ENCODE peak calls at places on chromosomes 6 and 20, in four cellular contexts. U is left ventricle myocardium inferior, E is ascending aorta, A is tibial artery. C is an unnamed sample. For H3K4me1 and H3K9me3, the result is how much of the 10 kb centered on the place peaks cover.

GRCh38 chr20:2973574-2973973 is 69.8 kb upstream of the GNRH2 start:
- DNase-seq in U (no peak), E (no peak), A (no peak), C (no peak)

GRCh38 chr6:3906191-3907019 is 57.2 kb downstream of the FAM50B start:
- DNase-seq in U (peak), E (peak), A (no peak), C (no peak)

GRCh38 chr20:37407117-37407566 is 61.2 kb downstream of the SRC start:
- DNase-seq in U (no peak), E (no peak), A (no peak), C (no peak)

GRCh38 chr6:157610451-157610999 is 212.5 kb upstream of the SNX9 start:
- DNase-seq in U (no peak), E (no peak), A (peak), C (no peak)

GRCh38 chr20:58703765-58704331 is 11.2 kb downstream of the NPEPL1 start:
- DNase-seq in U (no peak), E (no peak), A (no peak), C (no peak)

GRCh38 chr20:53751394-53752368 is 158.0 kb upstream of the ZNF217 start:
- DNase-seq in U (no peak), E (no peak), A (no peak), C (no peak)

GRCh38 chr20:2006452-2007381 is 12.9 kb upstream of the PDYN start:
- DNase-seq in U (no peak), E (no peak), A (no peak), C (no peak)

GRCh38 chr6:84866715-84867114 is 102.3 kb upstream of the TBX18 start:
- DNase-seq in U (no peak), E (no peak), A (no peak), C (no peak)

GRCh38 chr6:149334201-149334600 is 16.7 kb downstream of the TAB2 start:
- DNase-seq in U (no peak), E (no peak), A (no peak), C (no peak)

GRCh38 chr20:64082126-64082638 is 2.0 kb downstream of the LKAAEAR1 start:
- DNase-seq in U (no peak), E (no peak), A (no peak), C (no peak)
- H3K4me1 ChIP-seq in U (half or more), E (under half), A (half or more), C (under half)

GRCh38 chr20:55538261-55538908 is 466.9 kb downstream of the CBLN4 start:
- DNase-seq in U (no peak), E (no peak), A (no peak), C (no peak)

GRCh38 chr20:55540486-55540885 is 464.8 kb downstream of the CBLN4 start:
- DNase-seq in U (no peak), E (no peak), A (no peak), C (no peak)

GRCh38 chr20:55535366-55535765 is 470.0 kb downstream of the CBLN4 start:
- DNase-seq in U (no peak), E (no peak), A (no peak), C (no peak)

GRCh38 chr20:55544638-55545037 is 460.7 kb downstream of the CBLN4 start:
- DNase-seq in U (no peak), E (no peak), A (no peak), C (no peak)

GRCh38 chr20:55540013-55540412 is 465.3 kb downstream of the CBLN4 start:
- DNase-seq in U (no peak), E (no peak), A (no peak), C (no peak)
- H3K9me3 ChIP-seq in U (under half), E (under half), A (under half), C (under half)

GRCh38 chr6:75415804-75416203 is 77.8 kb downstream of the FILIP1 start:
- DNase-seq in U (no peak), E (no peak), A (no peak), C (no peak)
- H3K4me1 ChIP-seq in U (half or more), E (under half), A (under half), C (half or more)

DNA sequence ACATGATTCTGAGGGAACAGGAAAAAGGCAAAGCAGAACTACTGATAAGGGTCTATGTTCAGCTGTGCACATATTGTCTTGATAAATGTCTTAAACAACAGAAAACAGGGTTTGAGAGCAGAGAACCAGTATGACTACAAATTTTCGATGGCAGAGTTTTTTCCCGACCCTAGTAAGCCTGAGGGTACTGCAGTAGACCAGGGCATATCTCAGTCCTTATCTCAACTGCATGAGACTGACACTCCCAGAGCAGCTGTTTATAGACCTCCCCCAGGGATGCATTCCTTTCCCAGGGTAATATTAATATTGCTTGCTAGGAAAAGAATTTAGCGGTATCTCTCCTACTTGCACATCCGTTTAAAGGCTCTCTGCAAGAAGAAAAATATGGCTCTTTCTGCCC is 1176.8 kb upstream of the ADGRB3 start:
- DNase-seq in U (no peak), E (no peak), A (no peak), C (no peak)
- H3K9me3 ChIP-seq in U (under half), E (under half), A (under half), C (under half)

DNA sequence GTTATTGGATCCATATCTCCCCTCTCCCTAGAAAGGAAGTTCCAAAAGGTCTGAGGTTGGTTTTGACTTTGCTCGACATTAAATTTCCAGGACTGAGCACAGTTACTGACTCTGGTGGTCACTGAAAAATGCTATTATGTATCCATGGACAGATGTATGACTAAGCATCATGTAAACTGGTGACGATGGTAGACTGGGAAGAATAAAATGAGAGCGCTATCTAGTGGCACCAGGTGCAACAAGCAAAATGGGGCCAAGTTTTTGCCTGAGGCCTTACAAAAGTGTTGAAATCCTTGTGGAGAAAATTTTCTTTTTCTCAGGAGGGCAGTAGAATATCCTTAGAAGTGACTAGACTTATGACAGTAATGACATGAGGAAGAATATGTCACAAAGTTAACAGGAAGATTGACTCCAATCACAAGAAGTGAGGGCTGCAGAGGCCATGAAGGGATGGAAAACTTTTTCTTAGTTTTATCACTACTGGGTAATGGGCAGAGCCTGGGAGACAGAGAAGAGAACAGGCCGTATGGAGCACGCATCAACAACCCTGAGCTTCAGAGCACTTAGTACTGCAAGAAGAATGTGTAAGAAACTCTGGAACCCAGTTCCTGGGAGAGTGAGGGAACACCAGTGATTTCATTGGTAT is 88.9 kb upstream of the ELOVL5 start:
- DNase-seq in U (no peak), E (no peak), A (no peak), C (no peak)
- H3K4me1 ChIP-seq in U (under half), E (under half), A (under half), C (under half)